ENCODE peak calls at places on chromosomes 4 and X, in ten cellular contexts. F, D, U, V, T, J, E, A, M and P are unnamed samples.

GRCh38 chr4:8274772-8275241 is 5.3 kb downstream of the HTRA3 start:
- DNase-seq in E (peak; percentile 84), M (peak; percentile 92), U (peak; percentile 63), F (peak; percentile 87), T (peak; percentile 93), A (no peak), D (peak; percentile 92), V (peak; percentile 90), J (no peak), P (peak; percentile 67)

GRCh38 chr4:182766851-182767250 is 150.3 kb downstream of the DCTD start:
- DNase-seq in U (no peak), M (no peak), D (no peak), T (no peak), J (no peak), E (no peak), A (no peak), V (no peak), F (no peak), P (no peak)

GRCh38 chrX:136708348-136708747 is 60.4 kb downstream of the CD40LG start:
- DNase-seq in J (peak; percentile 14), D (no peak), T (peak; percentile 13), A (peak; percentile 6), F (no peak), M (no peak), V (no peak), U (no peak), E (no peak), P (no peak)

GRCh38 chrX:47241201-47242011 is 8.6 kb downstream of the USP11 start:
- DNase-seq in T (no peak), J (no peak), A (no peak), M (no peak), D (no peak), U (no peak), E (no peak), V (no peak), F (no peak), P (no peak)

GRCh38 chr4:38811307-38811706 is 6.7 kb upstream of the TLR1 start:
- DNase-seq in U (no peak), F (no peak), T (no peak), D (no peak), A (no peak), E (no peak), J (no peak), V (no peak), M (no peak), P (no peak)

GRCh38 chr4:87353592-87353991 is 30.9 kb upstream of the HSD17B13 start:
- DNase-seq in D (peak; percentile 62), V (peak; percentile 76), E (no peak), A (peak; percentile 48), T (peak; percentile 48), J (peak; percentile 16), U (peak; percentile 73), M (peak; percentile 33), F (peak; percentile 63), P (peak; percentile 61)

GRCh38 chrX:22686138-22686541 is 313.6 kb upstream of the DDX53 start:
- DNase-seq in D (no peak), V (peak; percentile 74), J (no peak), E (peak; percentile 89), M (peak; percentile 19), A (no peak), T (peak; percentile 73), U (peak; percentile 6), F (peak; percentile 31), P (peak; percentile 81)

GRCh38 chr4:5893591-5893990 is 705 bp upstream of the CRMP1 start:
- DNase-seq in J (no peak), T (no peak), D (no peak), M (no peak), A (no peak), U (no peak), V (no peak), F (no peak), E (no peak), P (no peak)

GRCh38 chr4:30001628-30002027 is 718.5 kb upstream of the PCDH7 start:
- DNase-seq in D (no peak), V (no peak), T (no peak), M (no peak), U (no peak), A (no peak), J (no peak), E (no peak), F (no peak), P (no peak)

GRCh38 chrX:115017455-115017854 is at the start of gene IL13RA2:
- DNase-seq in J (peak; percentile 33), E (no peak), T (no peak), F (no peak), A (no peak), D (no peak), U (no peak), V (no peak), M (no peak), P (no peak)

GRCh38 chr4:4755306-4755705 is 104.2 kb upstream of the MSX1 start:
- DNase-seq in A (no peak), J (no peak), E (no peak), M (no peak), F (no peak), U (no peak), V (no peak), D (no peak), T (no peak), P (no peak)
- TF ChIP-seq CTCF in A (no peak), J (no peak), E (no peak), M (no peak), F (no peak), U (no peak), V (no peak), D (peak; percentile 7), T (no peak), P (no peak)

GRCh38 chr4:21454196-21454595 is 494.4 kb downstream of the KCNIP4 start:
- DNase-seq in E (no peak), V (no peak), M (no peak), A (no peak), F (no peak), U (no peak), J (no peak), T (no peak), D (no peak), P (no peak)
- H3K27ac ChIP-seq in E (no peak overlapping the region), V (no peak overlapping the region), M (no peak overlapping the region), A (no peak overlapping the region), F (no peak overlapping the region), U (no peak overlapping the region), J (no peak overlapping the region), T (no peak overlapping the region), D (no peak overlapping the region), P (no peak overlapping the region)

GRCh38 chr4:53094040-53094439 is 231.9 kb downstream of the RASL11B start:
- DNase-seq in F (no peak), A (no peak), E (no peak), T (no peak), U (no peak), V (no peak), M (no peak), J (no peak), D (no peak), P (no peak)

GRCh38 chr4:53089940-53090729 is 228.0 kb downstream of the RASL11B start:
- DNase-seq in T (no peak), A (no peak), J (no peak), V (no peak), E (no peak), U (no peak), D (peak; percentile 14), F (no peak), M (no peak), P (peak; percentile 60)

DNA sequence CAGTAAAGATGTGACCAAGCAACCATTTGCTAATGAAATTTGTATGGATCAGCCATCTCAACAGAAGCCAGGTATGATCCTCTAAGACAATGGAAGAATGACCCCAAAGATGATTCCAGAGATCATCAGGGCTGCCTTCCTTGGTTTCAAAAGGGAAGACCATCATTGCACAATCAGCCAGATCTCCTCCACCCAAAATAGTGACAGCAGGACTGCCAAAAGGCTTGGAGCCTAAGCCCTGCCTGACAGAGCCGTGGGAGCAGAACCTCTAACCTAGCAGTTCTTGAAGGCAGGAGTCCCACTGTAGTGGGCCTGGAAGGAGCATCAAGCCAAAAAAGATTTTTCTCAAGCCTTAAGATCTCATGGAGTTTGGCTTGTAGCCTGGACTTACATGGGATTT is 226.0 kb downstream of the RASL11B start:
- DNase-seq in E (no peak), T (no peak), M (no peak), V (no peak), J (no peak), F (no peak), A (no peak), U (no peak), D (no peak), P (no peak)
- H3K4me3 ChIP-seq in E (no peak overlapping the region), T (no peak overlapping the region), M (no peak overlapping the region), V (no peak overlapping the region), J (no peak overlapping the region), F (no peak overlapping the region), A (no peak overlapping the region), U (no peak overlapping the region), D (no peak overlapping the region), P (no peak overlapping the region)

GRCh38 chr4:1175635-1176229 is 3.3 kb upstream of the SPON2 start:
- DNase-seq in J (no peak), M (no peak), A (no peak), V (no peak), D (no peak), F (no peak), U (no peak), E (no peak), T (no peak), P (no peak)

GRCh38 chr4:1177274-1178141 is 5.1 kb upstream of the SPON2 start:
- DNase-seq in A (no peak), V (peak; percentile 62), M (no peak), D (no peak), U (no peak), J (no peak), T (no peak), F (peak; percentile 63), E (peak; percentile 68), P (no peak)

GRCh38 chr4:1178300-1179088 is 6.1 kb upstream of the SPON2 start:
- DNase-seq in A (no peak), U (no peak), J (no peak), F (no peak), V (no peak), T (peak; percentile 38), E (no peak), D (no peak), M (no peak), P (no peak)

GRCh38 chr4:1174941-1175634 is 2.7 kb upstream of the SPON2 start:
- DNase-seq in D (peak; percentile 5), A (no peak), F (no peak), U (no peak), J (no peak), T (no peak), V (peak; percentile 68), M (no peak), E (no peak), P (no peak)

DNA sequence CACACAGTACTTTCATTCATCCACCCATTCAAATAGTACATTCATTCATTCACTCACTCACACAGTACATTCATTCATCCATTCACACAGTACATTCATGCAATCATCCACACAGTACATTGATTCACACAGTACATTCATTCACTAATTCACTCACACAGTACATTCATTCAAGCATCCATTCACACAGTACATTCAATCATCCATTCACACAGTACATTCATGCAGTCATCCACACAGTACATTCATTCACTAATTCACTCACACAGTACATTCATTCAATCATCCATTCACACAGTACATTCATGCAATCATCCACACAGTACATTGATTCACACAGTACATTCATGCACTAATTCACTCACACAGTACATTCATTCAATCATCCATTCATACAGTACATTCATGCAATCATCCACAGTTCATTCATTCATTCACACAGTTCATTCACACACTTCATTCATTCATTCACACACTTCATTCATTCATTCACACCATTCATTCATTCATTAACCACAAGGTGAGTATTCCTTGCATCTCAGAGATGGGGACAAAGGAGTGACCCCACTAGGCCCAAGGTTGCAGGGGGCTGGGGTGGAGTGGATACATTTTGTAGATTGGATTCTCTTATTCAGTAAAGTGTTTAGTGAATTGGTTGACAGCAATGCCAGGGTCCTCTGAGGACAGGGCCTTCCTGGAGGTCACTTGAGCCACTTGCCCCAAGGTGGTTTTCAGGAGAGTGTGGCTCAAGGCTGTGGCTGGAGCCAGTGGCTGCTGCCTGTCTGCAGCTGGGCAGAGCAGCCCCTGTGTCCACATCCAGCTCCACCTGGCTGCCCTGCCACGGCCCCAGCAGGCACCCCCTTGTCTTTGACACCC is 4.3 kb upstream of the SPON2 start:
- DNase-seq in M (no peak), A (no peak), D (no peak), E (no peak), U (no peak), F (no peak), V (no peak), J (no peak), T (no peak), P (no peak)
- TF ChIP-seq CTCF in M (no peak), A (no peak), D (no peak), E (no peak), U (no peak), F (no peak), V (no peak), J (no peak), T (no peak), P (no peak)